ENCODE peak calls at places on chromosomes 11 and 22, in eight cellular contexts. T is HepG2, D is A549, R is stomach, J is sigmoid colon, U is ovary, I is transverse colon, L is upper lobe of left lung. N is an unnamed sample.
A peak's percentile ranks its signal among the peaks of the same experiment; 100 is the strongest.

GRCh38 chr22:17098379-17098819 is 13.6 kb downstream of the IL17RA start:
- DNase-seq in T (no peak), D (no peak), R (no peak), J (peak; percentile 69), U (no peak), I (no peak), L (no peak), N (no peak)

GRCh38 chr11:93740802-93741093 is 547 bp downstream of the TAF1D start:
- DNase-seq in T (peak; percentile 60), D (peak; percentile 35), R (peak; percentile 50), J (peak; percentile 79), U (peak; percentile 64), I (peak; percentile 64), L (peak; percentile 67), N (no peak)

GRCh38 chr11:96340555-96340885 is 2.5 kb downstream of the MAML2 start:
- DNase-seq in T (no peak), D (no peak), R (no peak), J (no peak), U (no peak), I (no peak), L (no peak), N (no peak)

GRCh38 chr11:118476676-118477075 is 40.4 kb downstream of the KMT2A start:
- DNase-seq in T (no peak), D (no peak), R (no peak), J (no peak), U (no peak), I (no peak), L (no peak), N (no peak)

GRCh38 chr22:21736084-21736642 is 569 bp upstream of the YPEL1 start:
- DNase-seq in T (no peak), D (no peak), R (no peak), J (no peak), U (no peak), I (no peak), L (no peak), N (no peak)

GRCh38 chr22:48185071-48185470 is 1422.6 kb downstream of the TBC1D22A start:
- DNase-seq in T (no peak), D (no peak), R (no peak), J (no peak), U (no peak), I (no peak), L (peak; percentile 3), N (no peak)

GRCh38 chr11:124194696-124195418 is 11.7 kb downstream of the OR10D3 start:
- DNase-seq in T (peak; percentile 50), D (peak; percentile 18), R (peak; percentile 39), J (no peak), U (no peak), I (peak; percentile 65), L (peak; percentile 60), N (no peak)

GRCh38 chr11:102733232-102733875 is 8.6 kb upstream of the MMP8 start:
- DNase-seq in T (peak; percentile 60), D (peak; percentile 38), R (peak; percentile 79), J (no peak), U (no peak), I (peak; percentile 72), L (peak; percentile 59), N (no peak)

GRCh38 chr22:46993626-46994025 is 231.2 kb downstream of the TBC1D22A start:
- DNase-seq in T (no peak), D (no peak), R (peak; percentile 81), J (no peak), U (peak; percentile 69), I (no peak), L (peak; percentile 81), N (no peak)

GRCh38 chr11:116258821-116259220 is 514.0 kb downstream of the BUD13 start:
- DNase-seq in T (no peak), D (no peak), R (no peak), J (no peak), U (no peak), I (no peak), L (no peak), N (no peak)

GRCh38 chr11:128667873-128668272 is 26.0 kb upstream of the FLI1 start:
- DNase-seq in T (no peak), D (no peak), R (no peak), J (no peak), U (no peak), I (no peak), L (no peak), N (no peak)

GRCh38 chr11:63709336-63709735 is 28.0 kb downstream of the RTN3 start:
- DNase-seq in T (no peak), D (no peak), R (no peak), J (no peak), U (no peak), I (no peak), L (no peak), N (no peak)

GRCh38 chr11:68142028-68142412 is 20.8 kb upstream of the CHKA start:
- DNase-seq in T (no peak), D (no peak), R (peak; percentile 85), J (no peak), U (no peak), I (no peak), L (peak; percentile 61), N (no peak)

GRCh38 chr11:14974021-14974698 is 2.0 kb upstream of the CALCA start:
- DNase-seq in T (no peak), D (no peak), R (no peak), J (no peak), U (no peak), I (no peak), L (no peak), N (no peak)

GRCh38 chr11:76654980-76655379 is 15.6 kb downstream of the LRRC32 start:
- DNase-seq in T (no peak), D (no peak), R (no peak), J (peak; percentile 53), U (peak; percentile 38), I (no peak), L (peak; percentile 4), N (no peak)

GRCh38 chr11:77156396-77157195 is 28.6 kb downstream of the MYO7A start:
- DNase-seq in T (no peak), D (no peak), R (no peak), J (no peak), U (no peak), I (no peak), L (no peak), N (no peak)

GRCh38 chr22:17842386-17842785 is 68.1 kb upstream of the BID start:
- DNase-seq in T (no peak), D (no peak), R (peak; percentile 49), J (peak; percentile 76), U (peak; percentile 84), I (peak; percentile 62), L (no peak), N (no peak)

GRCh38 chr11:702731-703461 is 3.1 kb upstream of the EPS8L2 start:
- DNase-seq in T (no peak), D (no peak), R (peak; percentile 84), J (peak; percentile 65), U (peak; percentile 43), I (peak; percentile 77), L (peak; percentile 89), N (no peak)

GRCh38 chr11:117440258-117440657 is 112.6 kb downstream of the CEP164 start:
- DNase-seq in T (no peak), D (no peak), R (no peak), J (no peak), U (no peak), I (no peak), L (no peak), N (no peak)

GRCh38 chr11:79018371-79018849 is 422.4 kb downstream of the TENM4 start:
- DNase-seq in T (no peak), D (no peak), R (no peak), J (no peak), U (peak; percentile 32), I (no peak), L (no peak), N (no peak)

GRCh38 chr11:72781313-72782080 is 12.3 kb downstream of the STARD10 start:
- DNase-seq in T (no peak), D (peak; percentile 77), R (peak; percentile 65), J (no peak), U (peak; percentile 44), I (peak; percentile 64), L (peak; percentile 58), N (no peak)

GRCh38 chr22:27799334-27800249 is 2.0 kb downstream of the MN1 start:
- DNase-seq in T (no peak), D (no peak), R (peak; percentile 38), J (no peak), U (peak; percentile 66), I (no peak), L (no peak), N (no peak)

GRCh38 chr11:16805942-16806341 is 67.5 kb downstream of the C11orf58 start:
- DNase-seq in T (peak; percentile 91), D (no peak), R (no peak), J (no peak), U (no peak), I (no peak), L (no peak), N (no peak)

GRCh38 chr11:123405123-123405592 is 24.9 kb upstream of the GRAMD1B start:
- DNase-seq in T (no peak), D (no peak), R (no peak), J (no peak), U (no peak), I (no peak), L (no peak), N (peak; percentile 83)

GRCh38 chr22:29780781-29781676 is 13.9 kb downstream of the UQCR10 start:
- DNase-seq in T (peak; percentile 56), D (no peak), R (no peak), J (no peak), U (peak; percentile 42), I (no peak), L (no peak), N (no peak)
- TF ChIP-seq EP300 in T (no peak), D (no peak), R (no peak), J (no peak), U (no peak), I (no peak), L (no peak), N (no peak)

GRCh38 chr11:69513663-69514062 is 32.2 kb downstream of the LINC01488 start:
- DNase-seq in T (no peak), D (no peak), R (no peak), J (peak; percentile 27), U (no peak), I (no peak), L (no peak), N (no peak)
- TF ChIP-seq EP300 in T (no peak), D (no peak), R (no peak), J (no peak), U (no peak), I (no peak), L (no peak), N (no peak)

GRCh38 chr11:64888761-64889511 is 10.5 kb upstream of the EHD1 start:
- DNase-seq in T (peak; percentile 41), D (peak; percentile 89), R (peak; percentile 63), J (no peak), U (no peak), I (peak; percentile 85), L (no peak), N (no peak)
- TF ChIP-seq EP300 in T (no peak), D (peak; percentile 13), R (no peak), J (no peak), U (no peak), I (no peak), L (no peak), N (no peak)

DNA sequence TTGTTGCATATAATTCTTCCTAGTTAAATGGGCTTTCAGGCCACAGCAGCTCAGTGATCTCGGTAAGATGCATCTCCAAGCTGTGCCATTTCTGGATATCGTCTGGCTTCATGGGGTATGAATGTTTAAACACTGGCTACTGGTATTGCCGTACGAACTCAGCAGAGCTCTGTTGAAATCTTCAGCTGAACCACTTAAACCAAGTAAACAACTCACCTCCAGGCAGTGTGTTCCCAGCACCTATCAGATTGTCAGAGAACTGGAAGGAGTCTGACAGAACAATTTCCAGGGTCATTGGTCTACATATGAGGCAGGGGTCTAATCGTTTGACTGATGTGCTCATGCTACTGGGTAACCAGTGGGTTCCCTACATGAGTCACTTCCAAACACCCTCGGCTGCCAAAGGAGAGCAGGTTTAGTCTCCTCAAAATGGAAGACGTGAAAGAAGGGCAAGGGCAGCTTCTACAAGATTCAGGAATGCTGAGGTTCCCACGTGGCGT is 93.2 kb upstream of the BMAL1 start:
- DNase-seq in T (no peak), D (no peak), R (no peak), J (no peak), U (no peak), I (no peak), L (peak; percentile 27), N (no peak)
- TF ChIP-seq EP300 in T (no peak), D (no peak), R (no peak), J (no peak), U (no peak), I (no peak), L (no peak), N (no peak)

N was measured in esophagus muscularis mucosa.